ENCODE peak calls at places on chromosomes 5 and 9, in ten cellular contexts. I is adipocyte, N is HCT116, A is fibroblast of lung, Y is GM23248, W is IMR-90, K is colonic mucosa, P is endothelial cell of umbilical vein, U is H1, J is neuronal stem cell. E is an unnamed sample.

GRCh38 chr9:132575005-132575609 is 7.3 kb upstream of the BARHL1 start:
- DNase-seq in N (peak), W (peak), U (no peak), A (peak), K (peak), J (no peak), I (peak), P (peak), Y (peak), E (peak)

GRCh38 chr5:73447234-73448071 is 1.1 kb downstream of the FOXD1 start:
- DNase-seq in W (peak), N (no peak), P (peak), I (peak), A (peak), J (no peak), K (peak), Y (peak), U (no peak), E (no peak)

GRCh38 chr9:89519393-89519805 is 21.5 kb upstream of the SEMA4D start:
- DNase-seq in W (peak), J (no peak), N (peak), A (peak), K (no peak), Y (peak), U (no peak), I (no peak), P (peak), E (no peak)

GRCh38 chr9:71209890-71210289 is 88.5 kb upstream of the TRPM3 start:
- DNase-seq in J (no peak), I (no peak), P (no peak), A (no peak), W (no peak), U (no peak), K (no peak), Y (no peak), N (no peak), E (no peak)

GRCh38 chr5:38720691-38721361 is 125.0 kb upstream of the OSMR start:
- DNase-seq in U (no peak), A (no peak), I (no peak), Y (no peak), N (no peak), P (no peak), K (no peak), W (no peak), J (no peak), E (no peak)

GRCh38 chr5:2690293-2690692 is 61.2 kb downstream of the IRX2 start:
- DNase-seq in U (no peak), J (no peak), I (no peak), K (no peak), W (no peak), Y (no peak), A (no peak), P (no peak), N (no peak), E (no peak)

GRCh38 chr5:139566611-139567010 is 5.5 kb downstream of the UBE2D2 start:
- DNase-seq in Y (peak), J (no peak), K (no peak), W (no peak), U (no peak), I (peak), A (peak), P (no peak), N (no peak), E (no peak)

GRCh38 chr9:106203832-106204516 is 509.6 kb downstream of the TMEM38B start:
- DNase-seq in J (no peak), I (no peak), N (no peak), Y (no peak), A (no peak), W (no peak), P (no peak), K (peak), U (no peak), E (no peak)

GRCh38 chr5:172496671-172497371 is 42.5 kb upstream of the SH3PXD2B start:
- DNase-seq in P (peak), J (no peak), K (peak), I (peak), W (no peak), A (peak), N (no peak), U (no peak), Y (peak), E (no peak)

GRCh38 chr9:95508242-95508967 is 8.4 kb downstream of the PTCH1 start:
- DNase-seq in N (no peak), Y (peak), W (no peak), I (no peak), A (peak), K (no peak), J (no peak), P (peak), U (no peak), E (no peak)

GRCh38 chr9:76658510-76659231 is 105.6 kb upstream of the PCA3 start:
- DNase-seq in Y (peak), I (peak), A (peak), W (peak), J (no peak), U (no peak), P (peak), K (no peak), N (peak), E (peak)

GRCh38 chr9:17744786-17745185 is 165.9 kb downstream of the SH3GL2 start:
- DNase-seq in K (no peak), A (peak), W (peak), N (no peak), I (peak), U (no peak), J (peak), Y (peak), P (peak), E (peak)

GRCh38 chr5:57780306-57780958 is 297.8 kb upstream of the ACTBL2 start:
- DNase-seq in U (no peak), W (peak), I (no peak), N (no peak), A (peak), Y (no peak), J (no peak), K (no peak), P (peak), E (no peak)

GRCh38 chr5:97909541-97909940 is 726.5 kb upstream of the RIOK2 start:
- DNase-seq in U (no peak), I (no peak), N (no peak), J (no peak), W (no peak), K (no peak), A (no peak), P (no peak), Y (no peak), E (no peak)

GRCh38 chr5:56735845-56736641 is 79.3 kb upstream of the MAP3K1 start:
- DNase-seq in W (no peak), P (no peak), Y (no peak), K (no peak), N (no peak), J (no peak), U (no peak), A (no peak), I (no peak), E (no peak)

GRCh38 chr9:4662989-4663792 is 1.1 kb downstream of the PLPP6 start:
- DNase-seq in P (no peak), A (no peak), K (no peak), J (no peak), N (no peak), W (peak), U (no peak), I (peak), Y (peak), E (no peak)

GRCh38 chr9:133727277-133727875 is 10.8 kb downstream of the SARDH start:
- DNase-seq in J (no peak), K (no peak), W (no peak), P (no peak), U (no peak), N (no peak), I (no peak), Y (no peak), A (no peak), E (no peak)

GRCh38 chr9:36161187-36161586 is 8.0 kb upstream of the CCIN start:
- DNase-seq in Y (peak), P (no peak), N (no peak), I (peak), U (no peak), W (peak), A (peak), J (no peak), K (no peak), E (no peak)

GRCh38 chr9:7121664-7122063 is 363.9 kb downstream of the KDM4C start:
- DNase-seq in P (no peak), Y (no peak), K (no peak), I (no peak), U (no peak), J (no peak), A (no peak), W (no peak), N (no peak), E (no peak)

DNA sequence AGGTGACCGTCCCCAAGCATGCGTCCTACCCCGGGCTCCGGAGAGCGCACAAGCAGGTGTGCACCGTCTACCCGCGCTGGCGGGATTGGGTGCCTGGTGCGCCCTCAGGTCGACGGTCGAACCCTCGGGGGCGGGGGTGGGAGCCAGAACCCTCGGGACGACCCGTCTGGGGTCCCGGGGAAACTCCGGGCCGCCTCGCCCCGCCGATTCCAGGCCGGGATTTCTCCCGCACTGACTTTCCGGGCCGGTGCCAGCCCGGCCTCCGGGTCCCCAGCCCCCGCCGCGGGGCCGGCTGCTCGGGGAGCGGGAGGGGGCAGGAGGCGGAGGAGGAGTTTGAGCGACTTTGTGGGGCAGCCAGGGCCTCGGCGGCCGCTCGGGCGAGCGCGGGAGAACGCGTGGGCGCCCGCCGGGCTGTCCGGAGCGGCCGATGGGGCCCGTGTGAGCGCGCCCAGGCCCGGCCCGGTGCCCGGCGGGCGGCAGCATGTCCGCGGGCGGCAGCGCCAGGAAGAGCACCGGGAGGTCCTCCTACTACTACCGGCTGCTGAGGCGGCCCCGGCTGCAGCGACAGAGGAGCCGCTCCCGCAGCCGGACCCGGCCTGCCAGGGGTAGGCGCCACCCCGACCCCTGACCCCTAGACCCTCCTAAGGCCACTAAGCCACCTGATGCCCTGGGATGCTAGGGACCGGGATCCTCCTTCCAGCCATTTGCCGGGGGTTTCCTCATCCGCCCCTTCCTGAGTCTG is at the start of gene DAB2IP:
- DNase-seq in J (peak), K (peak), Y (peak), W (peak), A (peak), U (no peak), I (peak), N (no peak), P (peak), E (peak)
- H3K4me3 ChIP-seq in J (peak), K (peak), Y (peak), W (peak), A (peak), U (peak), I (peak), N (peak), P (peak), E (no peak)

GRCh38 chr5:132501961-132502931 is 11.7 kb upstream of the IRF1 start:
- DNase-seq in W (peak), J (no peak), K (peak), Y (peak), U (no peak), N (no peak), P (no peak), A (peak), I (no peak), E (no peak)

GRCh38 chr5:132500244-132500930 is 9.8 kb upstream of the IRF1 start:
- DNase-seq in Y (no peak), W (no peak), J (no peak), K (no peak), P (no peak), N (no peak), I (no peak), A (no peak), U (no peak), E (no peak)

GRCh38 chr5:132501629-132501956 is 11.0 kb upstream of the IRF1 start:
- DNase-seq in I (no peak), J (no peak), N (no peak), K (no peak), A (no peak), Y (no peak), W (no peak), U (no peak), P (no peak), E (no peak)

GRCh38 chr5:132499440-132500243 is 9.1 kb upstream of the IRF1 start:
- DNase-seq in N (no peak), I (no peak), A (no peak), U (no peak), W (no peak), K (peak), P (no peak), Y (no peak), J (no peak), E (no peak)

DNA sequence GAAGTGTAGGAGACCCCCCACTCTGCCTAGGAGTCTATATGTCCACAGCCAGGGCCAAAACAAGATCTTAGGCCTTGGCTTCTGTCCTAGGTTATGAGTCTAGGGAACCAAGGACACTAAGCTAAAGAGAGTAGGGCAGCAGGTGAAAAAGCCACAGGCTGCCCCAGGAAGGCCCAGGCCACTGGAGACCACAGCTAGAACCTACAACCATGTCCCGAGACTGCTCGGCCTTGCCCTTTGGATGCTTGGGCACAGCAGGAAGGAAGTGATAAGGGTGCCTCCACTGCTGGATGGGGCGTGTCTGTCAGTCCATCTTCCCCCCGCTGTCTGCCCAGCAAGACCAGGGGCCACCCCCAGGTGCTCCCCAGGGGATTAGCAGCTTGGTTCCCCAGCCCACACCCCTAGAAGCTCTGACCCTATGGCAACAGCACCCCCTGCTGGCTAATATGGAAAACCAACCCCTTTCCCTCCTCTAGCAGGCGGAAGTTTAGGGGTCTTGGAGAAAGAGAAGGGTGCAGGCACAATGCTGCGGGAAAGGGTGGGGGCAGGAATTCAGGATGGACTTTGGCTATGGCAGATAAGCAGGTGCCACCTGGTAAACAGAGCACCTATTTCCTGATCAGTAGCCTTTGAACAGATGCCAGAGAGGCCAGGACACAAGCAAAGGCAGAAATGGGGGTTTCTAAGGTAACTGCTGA is 10.5 kb upstream of the IRF1 start:
- DNase-seq in I (peak), K (peak), W (peak), N (no peak), Y (peak), A (peak), J (no peak), P (peak), U (no peak), E (peak)
- H3K9ac ChIP-seq in I (peak), K (peak), W (no peak), N (no peak), Y (no peak), A (no peak), J (no peak), P (no peak), U (no peak), E (peak)

DNA sequence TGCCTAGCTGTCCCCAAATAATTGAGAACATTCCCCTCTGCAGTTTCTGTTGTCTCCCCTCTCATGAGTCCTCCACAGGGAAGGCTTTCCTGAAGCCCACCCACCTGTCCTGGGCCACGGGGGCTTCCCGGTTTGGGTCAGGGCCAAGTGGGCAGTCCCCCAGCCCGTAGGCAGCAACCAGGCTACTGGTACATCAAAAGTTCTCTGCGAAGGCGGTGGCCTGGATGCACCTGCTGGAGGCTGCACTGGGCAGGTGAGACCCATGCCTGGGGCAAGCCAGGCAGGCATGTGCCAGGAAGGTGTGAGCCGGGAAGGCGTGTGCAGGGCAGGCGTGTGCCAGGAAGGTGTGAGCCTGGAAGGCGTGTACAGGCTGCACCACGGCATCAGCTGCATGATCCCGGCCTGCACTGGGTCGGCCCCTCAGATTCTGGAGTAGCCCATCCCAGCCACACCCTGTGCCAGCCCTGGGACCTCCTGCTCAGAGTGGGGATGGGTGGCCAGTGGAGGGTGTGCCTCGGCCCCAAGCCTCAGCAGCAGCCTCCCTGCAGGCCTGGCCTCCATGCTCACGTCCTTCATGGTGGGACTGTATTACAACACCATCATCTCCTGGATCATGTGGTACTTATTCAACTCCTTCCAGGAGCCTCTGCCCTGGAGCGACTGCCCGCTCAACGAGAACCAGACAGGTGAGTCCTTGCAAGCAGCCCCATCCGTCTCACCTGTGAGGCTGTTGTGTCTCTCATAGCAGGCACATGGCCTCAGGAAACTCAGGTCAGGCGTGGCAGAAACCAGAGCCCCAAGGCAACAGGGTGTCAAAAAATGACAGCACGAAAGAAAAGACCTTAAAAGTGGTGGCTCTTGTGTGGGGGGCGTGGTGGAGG is 8.7 kb downstream of the SLC6A19 start:
- DNase-seq in A (no peak), U (no peak), W (no peak), J (no peak), Y (no peak), P (no peak), I (no peak), K (no peak), N (no peak), E (no peak)
- H3K4me3 ChIP-seq in A (no peak), U (no peak), W (no peak), J (peak), Y (no peak), P (no peak), I (no peak), K (no peak), N (no peak), E (no peak)

GRCh38 chr9:98611986-98612505 is 96.7 kb downstream of the GABBR2 start:
- DNase-seq in Y (no peak), I (no peak), P (no peak), N (no peak), U (no peak), W (no peak), A (no peak), K (no peak), J (no peak), E (no peak)

GRCh38 chr9:98610196-98610595 is 98.5 kb downstream of the GABBR2 start:
- DNase-seq in A (peak), P (peak), Y (peak), I (no peak), W (peak), J (no peak), K (no peak), N (no peak), U (no peak), E (no peak)

GRCh38 chr9:98611319-98611718 is 97.4 kb downstream of the GABBR2 start:
- DNase-seq in Y (no peak), K (no peak), N (no peak), U (no peak), P (no peak), W (no peak), I (no peak), A (no peak), J (no peak), E (no peak)

GRCh38 chr9:98609646-98610045 is 99.1 kb downstream of the GABBR2 start:
- DNase-seq in I (no peak), W (no peak), J (no peak), N (no peak), A (no peak), Y (no peak), U (no peak), K (no peak), P (no peak), E (no peak)

GRCh38 chr9:98610711-98611110 is 98.0 kb downstream of the GABBR2 start:
- DNase-seq in I (no peak), N (no peak), P (peak), U (no peak), J (no peak), A (no peak), W (no peak), K (no peak), Y (no peak), E (no peak)
- H3K9ac ChIP-seq in I (no peak), N (no peak), P (no peak), U (no peak), J (no peak), A (no peak), W (peak), K (no peak), Y (no peak), E (no peak)